ENCODE peak calls at places on chromosomes 2 and 18, in seven cellular contexts. H, K, P, C, T, B and Q are unnamed samples.

GRCh38 chr18:76130845-76131244 is 364.2 kb downstream of the ZNF516 start:
- DNase-seq in H (no peak), K (no peak), P (no peak), C (peak; percentile 43), T (no peak), B (no peak), Q (no peak)

GRCh38 chr2:176814740-176815367 is 397.7 kb upstream of the HNRNPA3 start:
- DNase-seq in H (no peak), K (peak; percentile 26), P (no peak), C (no peak), T (no peak), B (no peak), Q (no peak)

GRCh38 chr2:179020156-179020750 is 29.7 kb downstream of the CCDC141 start:
- DNase-seq in H (no peak), K (no peak), P (peak; percentile 34), C (no peak), T (no peak), B (no peak), Q (peak; percentile 66)

GRCh38 chr18:59833785-59834184 is 66.0 kb upstream of the PMAIP1 start:
- DNase-seq in H (no peak), K (no peak), P (no peak), C (no peak), T (no peak), B (no peak), Q (no peak)

GRCh38 chr18:56574827-56575226 is 63.6 kb downstream of the TXNL1 start:
- DNase-seq in H (no peak), K (peak; percentile 35), P (no peak), C (no peak), T (no peak), B (no peak), Q (no peak)

GRCh38 chr2:61340242-61340641 is 130.6 kb downstream of the USP34 start:
- DNase-seq in H (no peak), K (peak; percentile 91), P (no peak), C (no peak), T (no peak), B (no peak), Q (no peak)

GRCh38 chr2:161096336-161096735 is 63.9 kb upstream of the TANK start:
- DNase-seq in H (no peak), K (no peak), P (no peak), C (no peak), T (no peak), B (no peak), Q (no peak)

GRCh38 chr2:24920813-24921441 is 890 bp upstream of the ADCY3 start:
- DNase-seq in H (no peak), K (no peak), P (no peak), C (no peak), T (no peak), B (no peak), Q (no peak)

GRCh38 chr2:25879133-25879730 is 945 bp upstream of the ASXL2 start:
- DNase-seq in H (no peak), K (peak; percentile 77), P (no peak), C (no peak), T (no peak), B (no peak), Q (peak; percentile 54)

GRCh38 chr18:62790836-62791772 is 75.8 kb downstream of the PHLPP1 start:
- DNase-seq in H (no peak), K (peak; percentile 75), P (no peak), C (no peak), T (no peak), B (no peak), Q (no peak)

GRCh38 chr2:11685906-11686470 is 16.0 kb upstream of the NTSR2 start:
- DNase-seq in H (no peak), K (no peak), P (no peak), C (no peak), T (no peak), B (peak; percentile 18), Q (no peak)

GRCh38 chr2:240991378-240992263 is 6.8 kb upstream of the SNED1 start:
- DNase-seq in H (peak; percentile 48), K (peak; percentile 97), P (peak; percentile 34), C (peak; percentile 83), T (peak; percentile 90), B (peak; percentile 96), Q (no peak)

GRCh38 chr18:39841133-39842041 is 2113.6 kb upstream of the PIK3C3 start:
- DNase-seq in H (no peak), K (peak; percentile 50), P (no peak), C (peak; percentile 5), T (peak; percentile 51), B (peak; percentile 78), Q (peak; percentile 59)

GRCh38 chr2:219175928-219176817 is 552 bp downstream of the CNPPD1 start:
- DNase-seq in H (no peak), K (peak; percentile 26), P (peak; percentile 82), C (peak; percentile 34), T (peak; percentile 72), B (peak; percentile 83), Q (peak; percentile 71)
- H3K36me3 ChIP-seq in H (peaks cover 61% of the 10 kb centered on the region), K (peaks cover 34% of the 10 kb centered on the region), P (no peaks in the 10 kb centered on the region), C (peaks cover 52% of the 10 kb centered on the region), T (peaks cover 59% of the 10 kb centered on the region), B (peaks cover 52% of the 10 kb centered on the region), Q (peaks cover 16% of the 10 kb centered on the region)

DNA sequence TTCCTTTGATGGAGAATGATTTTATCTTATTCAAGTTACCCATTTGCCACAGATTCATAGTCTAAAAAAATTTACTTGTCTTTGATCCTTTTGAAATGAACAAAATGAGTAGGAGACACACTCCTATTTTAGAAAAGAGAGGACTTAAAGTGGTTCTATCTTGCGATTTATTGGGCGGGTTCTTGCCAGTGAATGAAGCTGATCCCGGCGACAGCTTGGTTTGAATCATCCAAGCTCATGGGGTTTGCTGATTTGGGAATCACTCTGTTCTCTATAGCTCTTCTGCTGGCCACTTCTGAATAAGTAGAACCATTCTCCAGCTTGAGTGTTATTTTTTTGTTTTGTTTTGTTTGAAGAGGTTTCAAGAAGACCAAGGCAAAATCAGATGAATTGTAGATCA is 25.5 kb upstream of the PPP1CB start:
- DNase-seq in H (no peak), K (no peak), P (no peak), C (no peak), T (no peak), B (no peak), Q (no peak)
- H3K27me3 ChIP-seq in H (no peaks in the 10 kb centered on the region), K (no peaks in the 10 kb centered on the region), P (no peaks in the 10 kb centered on the region), C (no peaks in the 10 kb centered on the region), T (no peaks in the 10 kb centered on the region), B (no peaks in the 10 kb centered on the region), Q (no peaks in the 10 kb centered on the region)

DNA sequence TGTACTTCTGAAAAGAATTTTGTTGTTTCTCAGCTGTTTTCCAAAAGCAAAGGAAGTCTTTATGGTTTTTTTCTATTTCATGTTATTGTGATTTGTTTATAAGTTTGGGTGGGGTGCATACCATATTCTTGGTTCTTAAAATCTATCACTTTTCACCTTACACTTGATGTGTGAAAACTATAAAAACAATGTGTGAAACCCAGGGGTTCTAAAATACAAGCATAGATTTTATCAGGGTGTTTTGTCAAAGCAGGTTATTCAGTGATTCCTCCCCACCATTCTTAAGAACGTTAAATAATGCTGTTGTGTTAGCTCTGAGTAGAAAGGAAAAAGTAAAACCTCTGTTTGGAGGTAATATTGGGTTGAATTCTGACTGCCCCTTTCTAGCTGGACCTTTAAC is 17.7 kb downstream of the RPE start:
- DNase-seq in H (no peak), K (no peak), P (no peak), C (no peak), T (no peak), B (no peak), Q (no peak)
- H3K36me3 ChIP-seq in H (peaks cover 100% of the 10 kb centered on the region), K (peaks cover 28% of the 10 kb centered on the region), P (no peaks in the 10 kb centered on the region), C (peaks cover 97% of the 10 kb centered on the region), T (peaks cover 100% of the 10 kb centered on the region), B (peaks cover 99% of the 10 kb centered on the region), Q (no peaks in the 10 kb centered on the region)

DNA sequence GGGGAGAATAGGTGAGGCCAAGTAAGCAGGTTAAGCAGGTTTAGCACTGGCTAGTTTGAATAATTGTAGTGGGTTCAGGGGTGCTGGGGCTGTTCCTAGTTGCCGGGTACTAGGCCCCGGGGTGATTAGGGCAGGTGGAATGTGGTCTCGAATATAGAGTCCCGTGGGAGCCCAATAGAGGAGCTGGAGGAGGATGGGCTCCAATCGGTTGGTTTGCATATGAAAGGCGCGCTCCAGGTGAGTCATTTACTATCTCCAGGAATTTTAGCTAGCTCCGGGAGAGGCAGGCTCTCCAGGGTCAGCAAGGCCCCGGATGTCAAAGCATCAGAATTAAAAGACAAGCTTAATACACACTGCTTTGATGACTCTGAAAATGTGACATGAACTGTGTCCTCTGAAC is 304.0 kb downstream of the ZNF521 start:
- DNase-seq in H (no peak), K (no peak), P (no peak), C (no peak), T (no peak), B (no peak), Q (no peak)
- H3K27me3 ChIP-seq in H (no peaks in the 10 kb centered on the region), K (peaks cover 3% of the 10 kb centered on the region), P (no peaks in the 10 kb centered on the region), C (no peaks in the 10 kb centered on the region), T (no peaks in the 10 kb centered on the region), B (no peaks in the 10 kb centered on the region), Q (no peaks in the 10 kb centered on the region)

GRCh38 chr2:232550351-232551261 is at the start of the genes EIF4E2 and TIGD1:
- DNase-seq in H (peak; percentile 77), K (peak; percentile 94), P (peak; percentile 90), C (peak; percentile 78), T (peak; percentile 96), B (peak; percentile 96), Q (peak; percentile 95)

GRCh38 chr2:232551289-232551688 is 800 bp downstream of the EIF4E2 start:
- DNase-seq in H (no peak), K (no peak), P (no peak), C (no peak), T (no peak), B (no peak), Q (no peak)

GRCh38 chr2:232551776-232552175 is 1.3 kb downstream of the EIF4E2 start:
- DNase-seq in H (no peak), K (no peak), P (no peak), C (no peak), T (no peak), B (no peak), Q (no peak)

GRCh38 chr2:232556426-232556825 is 5.9 kb downstream of the EIF4E2 start:
- DNase-seq in H (no peak), K (no peak), P (no peak), C (no peak), T (no peak), B (no peak), Q (no peak)
- H3K36me3 ChIP-seq in H (peaks cover 75% of the 10 kb centered on the region), K (peaks cover 28% of the 10 kb centered on the region), P (no peaks in the 10 kb centered on the region), C (peaks cover 57% of the 10 kb centered on the region), T (peaks cover 84% of the 10 kb centered on the region), B (peaks cover 54% of the 10 kb centered on the region), Q (no peaks in the 10 kb centered on the region)

DNA sequence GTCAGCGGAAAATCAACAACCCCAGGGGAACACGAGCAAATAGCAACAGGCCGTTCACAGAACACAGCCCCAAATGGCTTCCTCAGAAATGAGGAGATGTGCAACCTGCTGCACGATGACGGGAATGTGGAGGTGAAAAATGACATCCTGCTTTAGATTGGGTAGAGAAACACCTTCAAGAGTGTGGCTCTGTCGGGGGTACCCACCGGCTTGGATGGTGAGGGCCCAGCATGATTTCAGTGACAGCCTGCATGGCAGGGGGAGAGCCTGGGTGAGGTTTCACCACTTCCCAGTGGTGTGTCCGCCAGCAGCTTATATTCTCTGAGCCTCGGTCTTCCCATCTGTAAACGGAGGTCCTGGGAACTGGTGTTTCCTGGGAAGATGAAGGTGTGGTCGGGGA is 157.8 kb upstream of the GLI2 start:
- DNase-seq in H (no peak), K (no peak), P (no peak), C (no peak), T (no peak), B (no peak), Q (no peak)
- H3K27me3 ChIP-seq in H (no peaks in the 10 kb centered on the region), K (peaks cover 65% of the 10 kb centered on the region), P (no peaks in the 10 kb centered on the region), C (no peaks in the 10 kb centered on the region), T (peaks cover 11% of the 10 kb centered on the region), B (no peaks in the 10 kb centered on the region), Q (no peaks in the 10 kb centered on the region)

GRCh38 chr18:23565916-23566547 is 20.3 kb downstream of the NPC1 start:
- DNase-seq in H (no peak), K (no peak), P (no peak), C (no peak), T (no peak), B (no peak), Q (no peak)
- H3K36me3 ChIP-seq in H (peaks cover 94% of the 10 kb centered on the region), K (peaks cover 29% of the 10 kb centered on the region), P (no peaks in the 10 kb centered on the region), C (peaks cover 94% of the 10 kb centered on the region), T (peaks cover 98% of the 10 kb centered on the region), B (peaks cover 71% of the 10 kb centered on the region), Q (no peaks in the 10 kb centered on the region)